ENCODE peak calls at places on chromosomes 1 and 21, in nine cellular contexts. G is NCI-H460; B is mesendoderm; R is AG09309; A is effector CD4-positive, alpha-beta T cell; P is astrocyte of the spinal cord; H is AG20443; I is GM03348; F is mucosa of descending colon. Q is an unnamed sample.

GRCh38 chr1:227764019-227764391 is 28.8 kb downstream of the SNAP47 start:
- DNase-seq in P (peak), I (peak), B (peak), R (no peak), F (no peak), H (peak), G (no peak), A (no peak), Q (no peak)

GRCh38 chr1:9593492-9594465 is 5.1 kb downstream of the TMEM201 start:
- DNase-seq in R (no peak), I (peak), G (no peak), P (peak), H (peak), B (peak), A (no peak), F (peak), Q (peak)

GRCh38 chr1:240245629-240246020 is 153.9 kb downstream of the FMN2 start:
- DNase-seq in I (peak), R (no peak), B (no peak), A (no peak), G (no peak), H (no peak), F (no peak), P (no peak), Q (no peak)

GRCh38 chr1:198529414-198529813 is 11.1 kb downstream of the ATP6V1G3 start:
- DNase-seq in G (no peak), R (peak), P (peak), H (peak), F (no peak), B (no peak), I (peak), A (no peak), Q (peak)

GRCh38 chr1:229139320-229139719 is 131.6 kb upstream of the RAB4A start:
- DNase-seq in I (no peak), G (no peak), A (no peak), H (no peak), F (no peak), R (no peak), P (no peak), B (no peak), Q (no peak)

GRCh38 chr1:111980684-111981083 is 8.8 kb downstream of the KCND3 start:
- DNase-seq in G (no peak), F (no peak), I (no peak), A (no peak), H (no peak), B (no peak), P (no peak), R (no peak), Q (no peak)

GRCh38 chr1:199054706-199055105 is 415.9 kb downstream of the PTPRC start:
- DNase-seq in H (no peak), I (no peak), R (no peak), G (no peak), P (no peak), A (no peak), B (no peak), F (no peak), Q (no peak)

GRCh38 chr1:200146100-200146499 is 118.6 kb downstream of the NR5A2 start:
- DNase-seq in A (no peak), F (no peak), G (no peak), B (no peak), P (no peak), H (no peak), I (no peak), R (no peak), Q (no peak)

GRCh38 chr1:31605908-31606427 is 11.5 kb upstream of the HCRTR1 start:
- DNase-seq in H (peak), A (no peak), R (peak), F (no peak), B (no peak), G (no peak), I (no peak), P (peak), Q (peak)

GRCh38 chr21:44314128-44314527 is 14.3 kb downstream of the PFKL start:
- DNase-seq in B (no peak), H (no peak), A (no peak), F (no peak), P (no peak), R (no peak), G (no peak), I (no peak), Q (no peak)

GRCh38 chr1:178134061-178134460 is 40.2 kb downstream of the RASAL2 start:
- DNase-seq in B (peak), F (peak), A (no peak), I (peak), P (peak), H (peak), G (no peak), R (peak), Q (peak)

GRCh38 chr1:11764519-11764918 is 2.5 kb downstream of the C1orf167 start:
- DNase-seq in G (no peak), R (no peak), F (no peak), P (no peak), B (no peak), A (no peak), H (no peak), I (no peak), Q (no peak)

GRCh38 chr1:103107696-103108524 is at the start of gene COL11A1:
- DNase-seq in R (no peak), P (peak), F (no peak), H (no peak), A (no peak), G (no peak), I (peak), B (peak), Q (no peak)

GRCh38 chr1:170790651-170791071 is 126.7 kb downstream of the PRRX1 start:
- DNase-seq in I (peak), H (peak), F (no peak), A (no peak), R (peak), B (no peak), P (peak), G (no peak), Q (peak)

GRCh38 chr21:24995206-24995605 is 612.1 kb downstream of the MRPL39 start:
- DNase-seq in B (peak), F (no peak), P (peak), R (no peak), I (no peak), H (no peak), G (no peak), A (no peak), Q (no peak)

GRCh38 chr1:6140413-6140812 is 39.7 kb downstream of the CHD5 start:
- DNase-seq in G (no peak), I (no peak), P (no peak), F (no peak), H (no peak), R (no peak), B (no peak), A (no peak), Q (no peak)

GRCh38 chr1:101438359-101438758 is 201.5 kb downstream of the S1PR1 start:
- DNase-seq in B (peak), H (peak), I (peak), R (no peak), A (no peak), F (no peak), P (no peak), G (no peak), Q (peak)

GRCh38 chr1:1550591-1551432 is 10.4 kb upstream of the TMEM240 start:
- DNase-seq in F (no peak), H (peak), P (peak), G (no peak), A (no peak), R (no peak), B (peak), I (peak), Q (peak)